ENCODE peak calls at places on chromosomes 12 and 14, in six cellular contexts. One of them, this sample, is unnamed.

GRCh38 chr12:121628536-121628935 is 2.2 kb downstream of the ORAI1 start:
- DNase-seq in NK-92 treated with Interleukin-12 subunit alpha and Interleukin-12 subunit beta, amount 100 ng/mL, for 24 hours: no peak
- DNase-seq in cardiac fibroblast: no peak
- DNase-seq in GM04504: no peak
- DNase-seq in anterior cingulate cortex: no peak
- DNase-seq in GM04503: no peak
- DNase-seq in this sample: no peak

GRCh38 chr14:72863216-72864006 is 30.5 kb downstream of the DPF3 start:
- DNase-seq in NK-92 treated with Interleukin-12 subunit alpha and Interleukin-12 subunit beta, amount 100 ng/mL, for 24 hours: no peak
- DNase-seq in cardiac fibroblast: no peak
- DNase-seq in GM04504: peak; percentile 20
- DNase-seq in anterior cingulate cortex: no peak
- DNase-seq in GM04503: no peak
- DNase-seq in this sample: no peak

GRCh38 chr14:101217972-101218371 is 314.4 kb upstream of the RTL1 start:
- DNase-seq in NK-92 treated with Interleukin-12 subunit alpha and Interleukin-12 subunit beta, amount 100 ng/mL, for 24 hours: no peak
- DNase-seq in cardiac fibroblast: no peak
- DNase-seq in GM04504: no peak
- DNase-seq in anterior cingulate cortex: no peak
- DNase-seq in GM04503: no peak
- DNase-seq in this sample: no peak

GRCh38 chr14:104794099-104794498 is 1.4 kb downstream of the AKT1 start:
- DNase-seq in NK-92 treated with Interleukin-12 subunit alpha and Interleukin-12 subunit beta, amount 100 ng/mL, for 24 hours: no peak
- DNase-seq in cardiac fibroblast: peak; percentile 73
- DNase-seq in GM04504: no peak
- DNase-seq in anterior cingulate cortex: no peak
- DNase-seq in GM04503: no peak
- DNase-seq in this sample: no peak

GRCh38 chr12:93882763-93883162 is 205.6 kb downstream of the CRADD start:
- DNase-seq in NK-92 treated with Interleukin-12 subunit alpha and Interleukin-12 subunit beta, amount 100 ng/mL, for 24 hours: no peak
- DNase-seq in cardiac fibroblast: no peak
- DNase-seq in GM04504: no peak
- DNase-seq in anterior cingulate cortex: no peak
- DNase-seq in GM04503: no peak
- DNase-seq in this sample: no peak

GRCh38 chr14:102029956-102030355 is 56.9 kb downstream of the HSP90AA1 start:
- DNase-seq in NK-92 treated with Interleukin-12 subunit alpha and Interleukin-12 subunit beta, amount 100 ng/mL, for 24 hours: no peak
- DNase-seq in cardiac fibroblast: peak; percentile 22
- DNase-seq in GM04504: peak; percentile 39
- DNase-seq in anterior cingulate cortex: no peak
- DNase-seq in GM04503: peak; percentile 42
- DNase-seq in this sample: peak; percentile 67

GRCh38 chr14:93078830-93079229 is 36.9 kb downstream of the ITPK1 start:
- DNase-seq in NK-92 treated with Interleukin-12 subunit alpha and Interleukin-12 subunit beta, amount 100 ng/mL, for 24 hours: no peak
- DNase-seq in cardiac fibroblast: no peak
- DNase-seq in GM04504: peak; percentile 84
- DNase-seq in anterior cingulate cortex: no peak
- DNase-seq in GM04503: peak; percentile 88
- DNase-seq in this sample: no peak

GRCh38 chr14:91692075-91692474 is 39.8 kb downstream of the CATSPERB start:
- DNase-seq in NK-92 treated with Interleukin-12 subunit alpha and Interleukin-12 subunit beta, amount 100 ng/mL, for 24 hours: no peak
- DNase-seq in cardiac fibroblast: no peak
- DNase-seq in GM04504: no peak
- DNase-seq in anterior cingulate cortex: no peak
- DNase-seq in GM04503: no peak
- DNase-seq in this sample: no peak

GRCh38 chr12:3697311-3697870 is 55.5 kb downstream of the CRACR2A start:
- DNase-seq in NK-92 treated with Interleukin-12 subunit alpha and Interleukin-12 subunit beta, amount 100 ng/mL, for 24 hours: no peak
- DNase-seq in cardiac fibroblast: no peak
- DNase-seq in GM04504: no peak
- DNase-seq in anterior cingulate cortex: no peak
- DNase-seq in GM04503: no peak
- DNase-seq in this sample: no peak